ENCODE peak calls at places on chromosomes 6 and 20, in eight cellular contexts. H is T follicular helper cell; L is neural progenitor cell; D is NCI-H2107; M is activated CD8-positive, alpha-beta T cell treated with anti-CD3 and anti-CD28 coated beads for 36 hours; E is AML-193; A is HuH-7; U is LoVo. P is an unnamed sample.

GRCh38 chr6:116969211-116969863 is 92.3 kb downstream of the RFX6 start:
- DNase-seq in H (no peak), D (peak; percentile 9), L (peak; percentile 64), A (peak; percentile 31), M (peak; percentile 20), U (peak; percentile 54), E (peak; percentile 75), P (peak; percentile 29)

GRCh38 chr20:48039514-48039913 is 254.2 kb upstream of the SULF2 start:
- DNase-seq in A (no peak), E (no peak), H (no peak), U (no peak), M (no peak), L (no peak), D (no peak), P (no peak)

GRCh38 chr20:49846206-49846807 is 33.7 kb downstream of the SLC9A8 start:
- DNase-seq in A (peak; percentile 69), L (peak; percentile 83), E (peak; percentile 71), U (peak; percentile 9), D (peak; percentile 61), H (peak; percentile 26), M (peak; percentile 72), P (peak; percentile 54)

GRCh38 chr6:62288562-62288961 is 2.5 kb upstream of the KHDRBS2 start:
- DNase-seq in L (no peak), H (no peak), M (no peak), U (no peak), A (no peak), D (no peak), E (no peak), P (no peak)

GRCh38 chr6:130754786-130755367 is 72.3 kb upstream of the SMLR1 start:
- DNase-seq in H (no peak), U (no peak), L (no peak), E (no peak), M (no peak), D (no peak), A (no peak), P (no peak)

GRCh38 chr6:411402-412145 is 20.0 kb downstream of the IRF4 start:
- DNase-seq in D (no peak), L (no peak), A (no peak), E (no peak), H (no peak), M (no peak), U (no peak), P (no peak)

GRCh38 chr20:11235058-11235457 is 561.3 kb upstream of the JAG1 start:
- DNase-seq in A (no peak), E (no peak), H (no peak), U (no peak), D (no peak), L (no peak), M (no peak), P (no peak)

GRCh38 chr6:82017316-82017715 is 230.2 kb downstream of the IBTK start:
- DNase-seq in L (peak; percentile 39), H (no peak), U (peak; percentile 71), D (no peak), M (no peak), E (no peak), A (peak; percentile 20), P (peak; percentile 49)

GRCh38 chr6:112640895-112641294 is 293.8 kb downstream of the RFPL4B start:
- DNase-seq in L (no peak), H (no peak), A (no peak), U (no peak), M (no peak), E (no peak), D (no peak), P (no peak)

GRCh38 chr6:37994238-37994637 is 174.7 kb downstream of the ZFAND3 start:
- DNase-seq in D (no peak), L (peak; percentile 42), A (no peak), U (no peak), H (no peak), E (no peak), M (no peak), P (no peak)

GRCh38 chr6:154852700-154853099 is 119.5 kb downstream of the SCAF8 start:
- DNase-seq in A (peak; percentile 19), U (no peak), H (no peak), M (no peak), D (no peak), E (no peak), L (no peak), P (no peak)

GRCh38 chr6:33195304-33196022 is 3.2 kb upstream of the COL11A2 start:
- DNase-seq in U (no peak), M (no peak), D (no peak), H (no peak), A (no peak), L (peak; percentile 39), E (no peak), P (no peak)

GRCh38 chr20:6122873-6123649 is at the start of gene FERMT1:
- DNase-seq in U (peak; percentile 85), A (peak; percentile 87), M (peak; percentile 60), L (peak; percentile 80), H (no peak), E (no peak), D (no peak), P (peak; percentile 56)

GRCh38 chr6:130307752-130308361 is 58.0 kb upstream of the TMEM200A start:
- DNase-seq in M (no peak), L (no peak), D (no peak), A (peak; percentile 30), E (no peak), U (peak; percentile 31), H (no peak), P (no peak)

GRCh38 chr6:19838442-19839236 is 1.5 kb downstream of the ID4 start:
- DNase-seq in A (peak; percentile 30), L (peak; percentile 70), H (no peak), D (peak; percentile 12), E (no peak), M (no peak), U (peak; percentile 32), P (peak; percentile 66)

GRCh38 chr20:22620342-22620741 is 36.0 kb upstream of the FOXA2 start:
- DNase-seq in M (no peak), E (no peak), H (no peak), U (no peak), A (no peak), D (no peak), L (no peak), P (no peak)

GRCh38 chr6:90284236-90284744 is 12.4 kb downstream of the BACH2 start:
- DNase-seq in H (peak; percentile 16), L (peak; percentile 56), A (no peak), E (no peak), D (no peak), M (peak; percentile 82), U (peak; percentile 39), P (no peak)

GRCh38 chr6:132369526-132369925 is 31.7 kb downstream of the MOXD1 start:
- DNase-seq in D (no peak), H (no peak), U (no peak), A (no peak), M (no peak), E (no peak), L (no peak), P (no peak)

GRCh38 chr20:44104807-44105517 is 82.0 kb downstream of the JPH2 start:
- DNase-seq in L (no peak), M (no peak), E (no peak), A (no peak), U (peak; percentile 22), D (peak; percentile 25), H (no peak), P (no peak)

GRCh38 chr6:137309078-137309762 is 90.0 kb upstream of the IFNGR1 start:
- DNase-seq in E (peak; percentile 92), D (peak; percentile 38), M (peak; percentile 3), A (peak; percentile 35), H (peak; percentile 11), U (peak; percentile 87), L (no peak), P (no peak)

GRCh38 chr6:163659807-163660206 is 245.3 kb downstream of the QKI start:
- DNase-seq in A (no peak), D (no peak), M (no peak), H (no peak), E (no peak), U (no peak), L (no peak), P (no peak)

GRCh38 chr6:34246563-34247391 is 2.0 kb downstream of the SMIM29 start:
- DNase-seq in H (peak; percentile 31), A (peak; percentile 67), E (no peak), L (peak; percentile 49), U (no peak), D (no peak), M (peak; percentile 69), P (peak; percentile 98)

GRCh38 chr6:93790976-93791375 is 371.6 kb upstream of the EPHA7 start:
- DNase-seq in U (no peak), M (no peak), E (no peak), H (no peak), A (no peak), L (no peak), D (no peak), P (no peak)

GRCh38 chr6:6793388-6794250 is 205.1 kb downstream of the LY86 start:
- DNase-seq in E (peak; percentile 97), L (no peak), D (no peak), A (no peak), H (no peak), U (no peak), M (peak; percentile 26), P (no peak)

GRCh38 chr6:169997930-169998218 is 246.5 kb downstream of the ERMARD start:
- DNase-seq in E (no peak), A (no peak), L (no peak), M (no peak), H (no peak), D (no peak), U (no peak), P (no peak)

GRCh38 chr6:5684320-5684719 is 322.4 kb downstream of the NRN1 start:
- DNase-seq in L (no peak), A (no peak), H (no peak), D (no peak), M (no peak), U (no peak), E (no peak), P (no peak)

GRCh38 chr6:37314803-37315515 is 38.8 kb upstream of the RNF8 start:
- DNase-seq in H (no peak), U (no peak), E (peak; percentile 62), L (peak; percentile 59), D (no peak), M (peak; percentile 70), A (peak; percentile 52), P (peak; percentile 85)

GRCh38 chr20:2296545-2297351 is 947 bp downstream of the TGM3 start:
- DNase-seq in E (no peak), U (no peak), L (no peak), M (no peak), H (no peak), A (no peak), D (no peak), P (no peak)

GRCh38 chr6:55694148-55694547 is 115.2 kb upstream of the HMGCLL1 start:
- DNase-seq in U (peak; percentile 40), L (peak; percentile 79), M (no peak), D (no peak), A (no peak), H (no peak), E (no peak), P (no peak)

GRCh38 chr6:7108196-7108963 is 619 bp downstream of the RREB1 start:
- DNase-seq in U (peak; percentile 46), D (no peak), M (peak; percentile 64), L (peak; percentile 77), E (no peak), A (peak; percentile 54), H (peak; percentile 12), P (peak; percentile 57)

GRCh38 chr20:37630161-37630560 is 63.7 kb upstream of the CTNNBL1 start:
- DNase-seq in U (no peak), D (no peak), M (no peak), H (no peak), L (no peak), A (no peak), E (no peak), P (no peak)

GRCh38 chr20:25692499-25692898 is 4.2 kb downstream of the ZNF337 start:
- DNase-seq in H (no peak), E (no peak), L (no peak), M (no peak), D (no peak), A (no peak), U (no peak), P (no peak)

GRCh38 chr6:33595001-33595846 is 15.1 kb upstream of the BAK1 start:
- DNase-seq in H (no peak), E (no peak), A (no peak), D (no peak), U (no peak), M (no peak), L (peak; percentile 37), P (peak; percentile 94)

GRCh38 chr6:106509420-106510089 is 119.7 kb downstream of the RTN4IP1 start:
- DNase-seq in H (no peak), U (no peak), M (peak; percentile 76), A (no peak), D (no peak), L (peak; percentile 77), E (peak; percentile 81), P (peak; percentile 35)